ENCODE peak calls at places on chromosomes 6 and 20, in eight cellular contexts. P, E, U, O, V, X, D and T are unnamed samples.

GRCh38 chr6:5979650-5980427 is 26.9 kb downstream of the NRN1 start:
- DNase-seq in P (no peak), E (no peak), U (no peak), O (no peak), V (no peak), X (no peak), D (peak; percentile 52), T (no peak)

GRCh38 chr6:14702678-14703077 is 543.2 kb upstream of the JARID2 start:
- DNase-seq in P (no peak), E (no peak), U (no peak), O (no peak), V (no peak), X (no peak), D (no peak), T (no peak)

GRCh38 chr20:38272961-38273360 is 12.4 kb upstream of the KIAA1755 start:
- DNase-seq in P (no peak), E (no peak), U (no peak), O (no peak), V (no peak), X (peak; percentile 73), D (peak; percentile 62), T (no peak)

GRCh38 chr6:30742316-30743098 is at the start of gene FLOT1:
- DNase-seq in P (peak; percentile 84), E (peak; percentile 95), U (peak; percentile 86), O (peak; percentile 80), V (peak; percentile 96), X (peak; percentile 94), D (peak; percentile 96), T (peak; percentile 73)

GRCh38 chr6:166317261-166318212 is 9.3 kb upstream of the PRR18 start:
- DNase-seq in P (no peak), E (no peak), U (no peak), O (no peak), V (no peak), X (no peak), D (no peak), T (no peak)

GRCh38 chr6:53112404-53112803 is 36.2 kb downstream of the GCM1 start:
- DNase-seq in P (no peak), E (peak; percentile 52), U (no peak), O (no peak), V (no peak), X (no peak), D (no peak), T (no peak)

GRCh38 chr6:28725890-28726348 is 197.9 kb downstream of the TRIM27 start:
- DNase-seq in P (no peak), E (peak; percentile 79), U (no peak), O (no peak), V (no peak), X (no peak), D (no peak), T (no peak)

GRCh38 chr6:70216767-70217166 is 86.1 kb downstream of the COL9A1 start:
- DNase-seq in P (no peak), E (peak; percentile 7), U (no peak), O (no peak), V (no peak), X (no peak), D (no peak), T (no peak)

GRCh38 chr20:36235892-36236785 is at the start of gene AAR2:
- DNase-seq in P (peak; percentile 69), E (peak; percentile 83), U (peak; percentile 80), O (peak; percentile 23), V (peak; percentile 50), X (peak; percentile 79), D (peak; percentile 93), T (peak; percentile 57)

GRCh38 chr6:109696355-109696754 is 5.3 kb downstream of the FIG4 start:
- DNase-seq in P (no peak), E (no peak), U (no peak), O (no peak), V (no peak), X (no peak), D (no peak), T (no peak)

GRCh38 chr20:18046535-18046934 is 11.2 kb downstream of the OVOL2 start:
- DNase-seq in P (no peak), E (no peak), U (no peak), O (no peak), V (no peak), X (no peak), D (no peak), T (no peak)

GRCh38 chr20:13649548-13649947 is 10.8 kb upstream of the TASP1 start:
- DNase-seq in P (no peak), E (peak; percentile 66), U (no peak), O (no peak), V (peak; percentile 23), X (no peak), D (peak; percentile 38), T (no peak)

GRCh38 chr6:142561511-142562265 is 259.9 kb downstream of the ADGRG6 start:
- DNase-seq in P (no peak), E (no peak), U (no peak), O (no peak), V (no peak), X (no peak), D (no peak), T (no peak)

GRCh38 chr6:104642871-104643270 is 216.8 kb downstream of the HACE1 start:
- DNase-seq in P (no peak), E (no peak), U (no peak), O (no peak), V (no peak), X (peak; percentile 8), D (peak; percentile 8), T (no peak)

GRCh38 chr6:16337280-16337975 is 99.0 kb downstream of the GMPR start:
- DNase-seq in P (no peak), E (peak; percentile 24), U (peak; percentile 55), O (no peak), V (peak; percentile 98), X (peak; percentile 80), D (peak; percentile 86), T (no peak)

GRCh38 chr6:92716638-92717037 is 702.7 kb downstream of the EPHA7 start:
- DNase-seq in P (no peak), E (no peak), U (no peak), O (no peak), V (no peak), X (no peak), D (no peak), T (no peak)

GRCh38 chr6:47264775-47265184 is 44.9 kb downstream of the TNFRSF21 start:
- DNase-seq in P (no peak), E (peak; percentile 28), U (no peak), O (no peak), V (no peak), X (no peak), D (no peak), T (no peak)

GRCh38 chr20:63611646-63612045 is 15.3 kb downstream of the GMEB2 start:
- DNase-seq in P (no peak), E (no peak), U (no peak), O (no peak), V (no peak), X (no peak), D (no peak), T (no peak)

GRCh38 chr6:105819774-105820173 is 266.4 kb upstream of the PRDM1 start:
- DNase-seq in P (no peak), E (no peak), U (no peak), O (no peak), V (no peak), X (no peak), D (no peak), T (no peak)

GRCh38 chr6:116289876-116290275 is 10.1 kb upstream of the TSPYL1 start:
- DNase-seq in P (no peak), E (no peak), U (no peak), O (no peak), V (no peak), X (no peak), D (no peak), T (no peak)

GRCh38 chr6:156767603-156768467 is 9.3 kb upstream of the ARID1B start:
- DNase-seq in P (no peak), E (no peak), U (no peak), O (peak; percentile 90), V (no peak), X (peak; percentile 24), D (no peak), T (no peak)

GRCh38 chr6:82686719-82687118 is 323.1 kb downstream of the TPBG start:
- DNase-seq in P (no peak), E (no peak), U (no peak), O (no peak), V (no peak), X (no peak), D (no peak), T (no peak)

GRCh38 chr6:109118955-109119354 is 23.6 kb downstream of the CEP57L1 start:
- DNase-seq in P (no peak), E (no peak), U (no peak), O (no peak), V (no peak), X (no peak), D (no peak), T (no peak)

GRCh38 chr6:25017932-25018581 is 82.3 kb upstream of the RIPOR2 start:
- DNase-seq in P (peak; percentile 76), E (peak; percentile 86), U (no peak), O (no peak), V (no peak), X (no peak), D (peak; percentile 36), T (peak; percentile 66)

GRCh38 chr20:9287826-9288225 is 218.9 kb downstream of the PLCB4 start:
- DNase-seq in P (no peak), E (no peak), U (no peak), O (no peak), V (no peak), X (no peak), D (no peak), T (no peak)

GRCh38 chr6:76438768-76439167 is 366.3 kb upstream of the IMPG1 start:
- DNase-seq in P (no peak), E (no peak), U (no peak), O (no peak), V (no peak), X (no peak), D (no peak), T (no peak)

GRCh38 chr20:7695622-7696021 is 244.6 kb downstream of the HAO1 start:
- DNase-seq in P (no peak), E (no peak), U (no peak), O (no peak), V (no peak), X (peak; percentile 2), D (peak; percentile 2), T (no peak)

GRCh38 chr6:62808575-62809293 is 402.5 kb upstream of the FKBP1C start:
- DNase-seq in P (no peak), E (no peak), U (no peak), O (no peak), V (no peak), X (no peak), D (no peak), T (no peak)